ENCODE peak calls at places on chromosomes 2 and 18, in seven cellular contexts. One of them, this sample, is unnamed.

GRCh38 chr2:120598416-120598815 is 137.3 kb upstream of the GLI2 start:
- DNase-seq in neuronal stem cell: no peak
- DNase-seq in HCT116: no peak
- DNase-seq in PC-9: no peak
- DNase-seq in upper lobe of left lung: no peak
- DNase-seq in psoas muscle: peak; percentile 42
- DNase-seq in endothelial cell of umbilical vein: no peak
- DNase-seq in this sample: no peak

GRCh38 chr2:118530976-118531375 is 316.5 kb downstream of the EN1 start:
- DNase-seq in neuronal stem cell: no peak
- DNase-seq in HCT116: peak; percentile 4
- DNase-seq in PC-9: no peak
- DNase-seq in upper lobe of left lung: no peak
- DNase-seq in psoas muscle: no peak
- DNase-seq in endothelial cell of umbilical vein: no peak
- DNase-seq in this sample: no peak

GRCh38 chr2:177334940-177335543 is 57.5 kb upstream of the AGPS start:
- DNase-seq in neuronal stem cell: no peak
- DNase-seq in HCT116: peak; percentile 33
- DNase-seq in PC-9: peak; percentile 68
- DNase-seq in upper lobe of left lung: peak; percentile 24
- DNase-seq in psoas muscle: no peak
- DNase-seq in endothelial cell of umbilical vein: peak; percentile 57
- DNase-seq in this sample: no peak

GRCh38 chr2:199932312-199932855 is 21.3 kb downstream of the C2orf69 start:
- DNase-seq in neuronal stem cell: no peak
- DNase-seq in HCT116: no peak
- DNase-seq in PC-9: no peak
- DNase-seq in upper lobe of left lung: no peak
- DNase-seq in psoas muscle: no peak
- DNase-seq in endothelial cell of umbilical vein: no peak
- DNase-seq in this sample: no peak

GRCh38 chr18:41871229-41872000 is 83.6 kb upstream of the PIK3C3 start:
- DNase-seq in neuronal stem cell: no peak
- DNase-seq in HCT116: no peak
- DNase-seq in PC-9: peak; percentile 63
- DNase-seq in upper lobe of left lung: no peak
- DNase-seq in psoas muscle: no peak
- DNase-seq in endothelial cell of umbilical vein: no peak
- DNase-seq in this sample: no peak

GRCh38 chr2:163649080-163649479 is 86.7 kb downstream of the FIGN start:
- DNase-seq in neuronal stem cell: no peak
- DNase-seq in HCT116: no peak
- DNase-seq in PC-9: no peak
- DNase-seq in upper lobe of left lung: no peak
- DNase-seq in psoas muscle: no peak
- DNase-seq in endothelial cell of umbilical vein: no peak
- DNase-seq in this sample: no peak

GRCh38 chr2:101251844-101252407 is 760 bp upstream of the CNOT11 start:
- DNase-seq in neuronal stem cell: peak; percentile 14
- DNase-seq in HCT116: peak; percentile 74
- DNase-seq in PC-9: peak; percentile 79
- DNase-seq in upper lobe of left lung: peak; percentile 62
- DNase-seq in psoas muscle: no peak
- DNase-seq in endothelial cell of umbilical vein: no peak
- DNase-seq in this sample: no peak

GRCh38 chr2:231388725-231389346 is 6.7 kb upstream of the B3GNT7 start:
- DNase-seq in neuronal stem cell: no peak
- DNase-seq in HCT116: no peak
- DNase-seq in PC-9: no peak
- DNase-seq in upper lobe of left lung: no peak
- DNase-seq in psoas muscle: no peak
- DNase-seq in endothelial cell of umbilical vein: no peak
- DNase-seq in this sample: no peak

GRCh38 chr2:181371195-181371594 is 86.0 kb upstream of the ITGA4 start:
- DNase-seq in neuronal stem cell: no peak
- DNase-seq in HCT116: no peak
- DNase-seq in PC-9: no peak
- DNase-seq in upper lobe of left lung: no peak
- DNase-seq in psoas muscle: no peak
- DNase-seq in endothelial cell of umbilical vein: no peak
- DNase-seq in this sample: no peak

GRCh38 chr2:61970807-61971556 is 65.5 kb downstream of the COMMD1 start:
- DNase-seq in neuronal stem cell: no peak
- DNase-seq in HCT116: no peak
- DNase-seq in PC-9: no peak
- DNase-seq in upper lobe of left lung: no peak
- DNase-seq in psoas muscle: no peak
- DNase-seq in endothelial cell of umbilical vein: no peak
- DNase-seq in this sample: no peak

GRCh38 chr2:145743016-145743415 is 1223.1 kb upstream of the ZEB2 start:
- DNase-seq in neuronal stem cell: no peak
- DNase-seq in HCT116: no peak
- DNase-seq in PC-9: no peak
- DNase-seq in upper lobe of left lung: no peak
- DNase-seq in psoas muscle: no peak
- DNase-seq in endothelial cell of umbilical vein: no peak
- DNase-seq in this sample: no peak

GRCh38 chr2:186164325-186164724 is 321.7 kb upstream of the ZC3H15 start:
- DNase-seq in neuronal stem cell: no peak
- DNase-seq in HCT116: no peak
- DNase-seq in PC-9: no peak
- DNase-seq in upper lobe of left lung: no peak
- DNase-seq in psoas muscle: no peak
- DNase-seq in endothelial cell of umbilical vein: no peak
- DNase-seq in this sample: no peak

DNA sequence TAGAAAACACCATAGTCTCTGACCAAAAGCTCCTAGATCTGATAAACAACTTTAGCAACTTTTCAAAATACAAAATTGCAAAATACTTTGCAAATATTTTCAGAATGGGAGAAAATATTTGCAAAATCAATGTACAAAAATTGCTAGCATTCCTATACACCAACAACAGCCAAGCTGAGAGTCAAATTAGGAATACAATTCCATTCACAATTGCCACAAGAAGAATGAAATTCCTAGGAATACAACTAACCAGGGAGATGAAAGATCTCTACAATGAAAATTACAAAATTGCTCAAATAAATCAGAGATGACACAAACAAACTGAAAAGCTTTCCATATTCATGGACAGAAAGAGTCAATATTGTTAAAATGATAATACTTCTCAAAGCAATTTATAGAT is 327.0 kb upstream of the ZC3H15 start:
- DNase-seq in neuronal stem cell: no peak
- DNase-seq in HCT116: no peak
- DNase-seq in PC-9: no peak
- DNase-seq in upper lobe of left lung: no peak
- DNase-seq in psoas muscle: no peak
- DNase-seq in endothelial cell of umbilical vein: no peak
- DNase-seq in this sample: no peak
- H3K9me3 ChIP-seq in neuronal stem cell: no peaks in the 10 kb centered on the region
- H3K9me3 ChIP-seq in HCT116: no peaks in the 10 kb centered on the region
- H3K9me3 ChIP-seq in PC-9: no peaks in the 10 kb centered on the region
- H3K9me3 ChIP-seq in upper lobe of left lung: no peaks in the 10 kb centered on the region
- H3K9me3 ChIP-seq in psoas muscle: peaks cover 9% of the 10 kb centered on the region
- H3K9me3 ChIP-seq in endothelial cell of umbilical vein: no peaks in the 10 kb centered on the region
- H3K9me3 ChIP-seq in this sample: no peaks in the 10 kb centered on the region

GRCh38 chr2:65046633-65047407 is 9.4 kb upstream of the CEP68 start:
- DNase-seq in neuronal stem cell: no peak
- DNase-seq in HCT116: no peak
- DNase-seq in PC-9: no peak
- DNase-seq in upper lobe of left lung: no peak
- DNase-seq in psoas muscle: peak; percentile 73
- DNase-seq in endothelial cell of umbilical vein: no peak
- DNase-seq in this sample: no peak
- H3K9me3 ChIP-seq in neuronal stem cell: peaks cover 13% of the 10 kb centered on the region
- H3K9me3 ChIP-seq in HCT116: peaks cover 14% of the 10 kb centered on the region
- H3K9me3 ChIP-seq in PC-9: peaks cover 19% of the 10 kb centered on the region
- H3K9me3 ChIP-seq in upper lobe of left lung: no peaks in the 10 kb centered on the region
- H3K9me3 ChIP-seq in psoas muscle: no peaks in the 10 kb centered on the region
- H3K9me3 ChIP-seq in endothelial cell of umbilical vein: no peaks in the 10 kb centered on the region
- H3K9me3 ChIP-seq in this sample: peaks cover 16% of the 10 kb centered on the region

GRCh38 chr18:14914771-14915170 is 166.8 kb downstream of the ANKRD30B start:
- DNase-seq in neuronal stem cell: no peak
- DNase-seq in HCT116: no peak
- DNase-seq in PC-9: no peak
- DNase-seq in upper lobe of left lung: no peak
- DNase-seq in psoas muscle: no peak
- DNase-seq in endothelial cell of umbilical vein: no peak
- DNase-seq in this sample: no peak

GRCh38 chr18:14916851-14917250 is 168.9 kb downstream of the ANKRD30B start:
- DNase-seq in neuronal stem cell: no peak
- DNase-seq in HCT116: no peak
- DNase-seq in PC-9: no peak
- DNase-seq in upper lobe of left lung: no peak
- DNase-seq in psoas muscle: no peak
- DNase-seq in endothelial cell of umbilical vein: no peak
- DNase-seq in this sample: no peak

GRCh38 chr18:14916181-14916580 is 168.2 kb downstream of the ANKRD30B start:
- DNase-seq in neuronal stem cell: no peak
- DNase-seq in HCT116: no peak
- DNase-seq in PC-9: no peak
- DNase-seq in upper lobe of left lung: no peak
- DNase-seq in psoas muscle: no peak
- DNase-seq in endothelial cell of umbilical vein: no peak
- DNase-seq in this sample: no peak

GRCh38 chr18:14912967-14913366 is 165.0 kb downstream of the ANKRD30B start:
- DNase-seq in neuronal stem cell: no peak
- DNase-seq in HCT116: no peak
- DNase-seq in PC-9: no peak
- DNase-seq in upper lobe of left lung: no peak
- DNase-seq in psoas muscle: no peak
- DNase-seq in endothelial cell of umbilical vein: no peak
- DNase-seq in this sample: no peak

DNA sequence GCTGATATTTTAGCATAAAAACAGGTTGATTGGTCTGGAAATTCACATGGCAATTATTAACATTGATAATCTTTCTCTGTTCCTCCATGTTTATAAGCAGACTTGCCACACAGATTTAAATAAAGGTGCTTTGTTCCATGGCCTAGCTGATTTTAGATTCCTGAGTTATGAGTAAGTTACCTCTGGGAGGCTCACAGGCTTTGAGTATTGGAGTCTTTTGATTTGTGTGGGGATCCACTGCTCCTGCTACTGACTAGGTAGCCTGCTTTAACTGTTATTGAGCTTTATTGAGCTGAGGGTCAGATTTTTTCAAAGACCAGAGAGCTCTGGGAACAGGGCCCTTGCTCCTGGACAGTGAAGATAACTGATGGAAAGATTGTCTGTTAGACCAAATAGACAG is 166.2 kb downstream of the ANKRD30B start:
- DNase-seq in neuronal stem cell: no peak
- DNase-seq in HCT116: no peak
- DNase-seq in PC-9: peak; percentile 43
- DNase-seq in upper lobe of left lung: no peak
- DNase-seq in psoas muscle: no peak
- DNase-seq in endothelial cell of umbilical vein: no peak
- DNase-seq in this sample: no peak
- H3K9me3 ChIP-seq in neuronal stem cell: no peaks in the 10 kb centered on the region
- H3K9me3 ChIP-seq in HCT116: peaks cover 30% of the 10 kb centered on the region
- H3K9me3 ChIP-seq in PC-9: no peaks in the 10 kb centered on the region
- H3K9me3 ChIP-seq in upper lobe of left lung: no peaks in the 10 kb centered on the region
- H3K9me3 ChIP-seq in psoas muscle: no peaks in the 10 kb centered on the region
- H3K9me3 ChIP-seq in endothelial cell of umbilical vein: no peaks in the 10 kb centered on the region
- H3K9me3 ChIP-seq in this sample: peaks cover 21% of the 10 kb centered on the region

GRCh38 chr2:89775885-89776284 is 1084.4 kb downstream of the RPIA start:
- DNase-seq in neuronal stem cell: no peak
- DNase-seq in HCT116: no peak
- DNase-seq in PC-9: no peak
- DNase-seq in upper lobe of left lung: no peak
- DNase-seq in psoas muscle: no peak
- DNase-seq in endothelial cell of umbilical vein: no peak
- DNase-seq in this sample: no peak
- H3K9me3 ChIP-seq in neuronal stem cell: peaks cover 5% of the 10 kb centered on the region
- H3K9me3 ChIP-seq in HCT116: peaks cover 74% of the 10 kb centered on the region
- H3K9me3 ChIP-seq in PC-9: peaks cover 37% of the 10 kb centered on the region
- H3K9me3 ChIP-seq in upper lobe of left lung: peaks cover 5% of the 10 kb centered on the region
- H3K9me3 ChIP-seq in psoas muscle: peaks cover 82% of the 10 kb centered on the region
- H3K9me3 ChIP-seq in endothelial cell of umbilical vein: peaks cover 48% of the 10 kb centered on the region
- H3K9me3 ChIP-seq in this sample: peaks cover 35% of the 10 kb centered on the region

DNA sequence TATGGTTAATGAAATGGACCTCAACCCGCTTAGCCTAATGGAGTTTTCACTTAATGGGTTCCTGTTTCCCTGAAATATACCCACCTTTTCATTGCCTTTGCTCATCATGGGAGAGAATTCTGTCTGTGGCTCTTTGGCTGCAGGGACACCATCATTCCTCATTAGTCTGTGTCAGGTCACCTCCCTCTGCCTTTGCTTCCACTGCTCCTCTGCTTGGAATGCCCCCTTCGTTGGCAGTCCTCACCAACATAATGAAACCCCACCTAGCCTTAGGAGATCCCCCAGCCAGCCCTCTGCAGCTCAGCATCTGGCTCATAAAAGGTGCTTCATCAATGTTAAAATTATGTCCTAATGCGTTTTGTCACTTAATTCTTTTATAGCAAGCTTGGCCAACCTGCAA is 44.1 kb upstream of the DYNC2LI1 start:
- DNase-seq in neuronal stem cell: no peak
- DNase-seq in HCT116: no peak
- DNase-seq in PC-9: no peak
- DNase-seq in upper lobe of left lung: no peak
- DNase-seq in psoas muscle: no peak
- DNase-seq in endothelial cell of umbilical vein: no peak
- DNase-seq in this sample: no peak
- H3K9me3 ChIP-seq in neuronal stem cell: no peaks in the 10 kb centered on the region
- H3K9me3 ChIP-seq in HCT116: no peaks in the 10 kb centered on the region
- H3K9me3 ChIP-seq in PC-9: no peaks in the 10 kb centered on the region
- H3K9me3 ChIP-seq in upper lobe of left lung: no peaks in the 10 kb centered on the region
- H3K9me3 ChIP-seq in psoas muscle: no peaks in the 10 kb centered on the region
- H3K9me3 ChIP-seq in endothelial cell of umbilical vein: no peaks in the 10 kb centered on the region
- H3K9me3 ChIP-seq in this sample: no peaks in the 10 kb centered on the region

GRCh38 chr2:165815299-165815698 is 21.3 kb upstream of the GALNT3 start:
- DNase-seq in neuronal stem cell: no peak
- DNase-seq in HCT116: no peak
- DNase-seq in PC-9: no peak
- DNase-seq in upper lobe of left lung: no peak
- DNase-seq in psoas muscle: no peak
- DNase-seq in endothelial cell of umbilical vein: no peak
- DNase-seq in this sample: no peak
- H3K9me3 ChIP-seq in neuronal stem cell: no peaks in the 10 kb centered on the region
- H3K9me3 ChIP-seq in HCT116: no peaks in the 10 kb centered on the region
- H3K9me3 ChIP-seq in PC-9: no peaks in the 10 kb centered on the region
- H3K9me3 ChIP-seq in upper lobe of left lung: no peaks in the 10 kb centered on the region
- H3K9me3 ChIP-seq in psoas muscle: no peaks in the 10 kb centered on the region
- H3K9me3 ChIP-seq in endothelial cell of umbilical vein: no peaks in the 10 kb centered on the region
- H3K9me3 ChIP-seq in this sample: no peaks in the 10 kb centered on the region

This sample was measured in AG04450.